ENCODE peak calls at places on chromosomes 2 and 18, in five cellular contexts. J is IMR-90, D is H1, W is mesenchymal stem cell, S is mesendoderm. C is an unnamed sample.

GRCh38 chr2:203670939-203671338 is 35.5 kb upstream of the CD28 start:
- DNase-seq in J (peak; percentile 53), D (no peak), W (peak; percentile 42), S (no peak), C (no peak)

GRCh38 chr2:207240649-207241048 is 74.9 kb upstream of the KLF7 start:
- DNase-seq in J (no peak), D (no peak), W (no peak), S (no peak), C (no peak)

GRCh38 chr2:100813527-100813926 is 6.4 kb upstream of the NPAS2 start:
- DNase-seq in J (peak; percentile 42), D (no peak), W (peak; percentile 81), S (no peak), C (no peak)

GRCh38 chr2:148096012-148096411 is 75.1 kb downstream of the MBD5 start:
- DNase-seq in J (peak; percentile 26), D (no peak), W (peak; percentile 8), S (no peak), C (no peak)

GRCh38 chr2:148616696-148617095 is 27.9 kb upstream of the EPC2 start:
- DNase-seq in J (no peak), D (no peak), W (peak; percentile 16), S (no peak), C (no peak)

GRCh38 chr2:146776589-146776988 is 1068.2 kb upstream of the ACVR2A start:
- DNase-seq in J (no peak), D (no peak), W (no peak), S (no peak), C (no peak)

GRCh38 chr2:134469516-134470115 is 215.7 kb downstream of the MGAT5 start:
- DNase-seq in J (no peak), D (no peak), W (no peak), S (no peak), C (no peak)

GRCh38 chr18:10851824-10852225 is 297.5 kb downstream of the PIEZO2 start:
- DNase-seq in J (peak; percentile 81), D (no peak), W (peak; percentile 76), S (peak; percentile 61), C (peak; percentile 35)

GRCh38 chr2:100984892-100985307 is 17.2 kb upstream of the RPL31 start:
- DNase-seq in J (peak; percentile 69), D (peak; percentile 61), W (peak; percentile 71), S (peak; percentile 85), C (peak; percentile 69)

GRCh38 chr2:163345795-163346573 is 389.8 kb downstream of the FIGN start:
- DNase-seq in J (peak; percentile 50), D (no peak), W (peak; percentile 72), S (peak; percentile 86), C (peak; percentile 65)

GRCh38 chr2:239695106-239695727 is 294.4 kb upstream of the HDAC4 start:
- DNase-seq in J (no peak), D (no peak), W (no peak), S (no peak), C (no peak)

GRCh38 chr2:239694487-239694886 is 293.7 kb upstream of the HDAC4 start:
- DNase-seq in J (no peak), D (no peak), W (no peak), S (no peak), C (no peak)

GRCh38 chr2:239693330-239693729 is 292.5 kb upstream of the HDAC4 start:
- DNase-seq in J (no peak), D (no peak), W (no peak), S (no peak), C (no peak)

GRCh38 chr2:239692348-239692747 is 291.5 kb upstream of the HDAC4 start:
- DNase-seq in J (no peak), D (no peak), W (no peak), S (no peak), C (no peak)

GRCh38 chr2:239693761-239694415 is 293.1 kb upstream of the HDAC4 start:
- DNase-seq in J (no peak), D (no peak), W (no peak), S (no peak), C (no peak)
- H2BK120ac ChIP-seq in J (no peak overlapping the region), D (no peak overlapping the region), W (no peak overlapping the region), S (no peak overlapping the region), C (no peak overlapping the region)

DNA sequence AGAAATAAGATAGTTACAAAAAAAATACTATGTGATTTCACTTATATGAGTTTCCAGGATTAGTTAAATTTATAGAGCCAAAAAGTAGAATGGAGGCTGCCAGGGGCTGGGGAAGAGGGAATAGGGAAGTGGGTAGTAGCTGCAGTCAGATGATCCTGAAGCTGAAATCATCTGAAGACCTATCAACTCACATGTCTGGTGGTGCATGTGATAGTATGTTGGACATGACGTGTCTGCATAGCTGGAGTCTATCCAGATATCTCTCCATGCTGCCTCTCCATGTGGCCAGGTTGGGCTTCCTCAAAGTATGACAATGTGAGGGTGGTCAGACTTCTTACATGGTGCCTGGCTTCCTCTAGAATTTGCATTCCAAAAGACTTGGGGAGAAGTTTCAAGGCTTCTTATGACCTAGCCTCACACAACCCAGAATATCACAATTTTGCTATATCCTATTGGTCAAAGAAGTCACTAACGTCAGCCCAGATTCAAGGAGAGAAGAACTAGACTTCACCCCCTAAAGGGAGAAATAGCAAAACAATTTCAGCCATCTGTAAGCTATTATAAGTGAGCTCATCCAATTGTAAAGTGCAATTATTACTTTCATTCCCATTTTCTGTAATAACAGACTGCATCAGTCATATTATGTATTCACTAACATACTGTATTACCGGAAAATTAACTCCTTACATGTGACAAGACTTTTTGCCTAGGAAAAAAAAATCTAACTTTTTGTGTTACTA is 14.0 kb upstream of the ZNF396 start:
- DNase-seq in J (no peak), D (no peak), W (no peak), S (no peak), C (no peak)
- H2BK120ac ChIP-seq in J (no peak overlapping the region), D (no peak overlapping the region), W (no peak overlapping the region), S (no peak overlapping the region), C (no peak overlapping the region)

DNA sequence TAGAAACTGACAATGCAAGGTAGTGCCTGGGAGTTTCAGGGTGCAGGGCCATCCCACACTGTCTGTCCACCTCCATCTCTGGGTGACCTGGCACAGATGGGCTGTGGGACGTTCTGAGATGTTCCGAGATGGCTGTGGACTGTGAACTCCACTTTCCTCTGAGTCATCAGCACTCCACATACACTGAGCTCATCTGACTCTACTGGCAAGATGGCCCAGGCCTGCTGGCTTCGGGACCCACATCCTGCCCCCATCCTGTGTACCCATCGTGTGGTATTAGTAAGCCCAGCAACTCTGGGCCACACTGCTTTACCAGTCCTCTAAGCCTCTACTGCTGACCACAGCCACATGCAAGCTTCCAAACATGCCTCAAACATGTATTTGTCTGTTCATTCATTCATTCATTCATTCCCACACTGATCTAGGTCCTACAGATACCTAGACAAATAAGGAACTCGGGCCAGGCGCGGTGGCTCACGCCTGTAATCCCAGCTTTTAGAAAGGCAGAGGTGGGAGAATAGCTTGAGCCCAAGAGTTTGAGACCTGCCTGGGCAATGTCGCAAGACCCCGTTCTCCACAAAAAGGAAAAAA is 124.8 kb upstream of the CXCR4 start:
- DNase-seq in J (no peak), D (no peak), W (no peak), S (no peak), C (no peak)
- H2BK120ac ChIP-seq in J (no peak overlapping the region), D (no peak overlapping the region), W (no peak overlapping the region), S (no peak overlapping the region), C (no peak overlapping the region)

GRCh38 chr2:217946071-217946470 is 56.7 kb downstream of the TNS1 start:
- DNase-seq in J (no peak), D (no peak), W (no peak), S (no peak), C (no peak)
- H2BK120ac ChIP-seq in J (no peak overlapping the region), D (no peak overlapping the region), W (no peak overlapping the region), S (no peak overlapping the region), C (no peak overlapping the region)

DNA sequence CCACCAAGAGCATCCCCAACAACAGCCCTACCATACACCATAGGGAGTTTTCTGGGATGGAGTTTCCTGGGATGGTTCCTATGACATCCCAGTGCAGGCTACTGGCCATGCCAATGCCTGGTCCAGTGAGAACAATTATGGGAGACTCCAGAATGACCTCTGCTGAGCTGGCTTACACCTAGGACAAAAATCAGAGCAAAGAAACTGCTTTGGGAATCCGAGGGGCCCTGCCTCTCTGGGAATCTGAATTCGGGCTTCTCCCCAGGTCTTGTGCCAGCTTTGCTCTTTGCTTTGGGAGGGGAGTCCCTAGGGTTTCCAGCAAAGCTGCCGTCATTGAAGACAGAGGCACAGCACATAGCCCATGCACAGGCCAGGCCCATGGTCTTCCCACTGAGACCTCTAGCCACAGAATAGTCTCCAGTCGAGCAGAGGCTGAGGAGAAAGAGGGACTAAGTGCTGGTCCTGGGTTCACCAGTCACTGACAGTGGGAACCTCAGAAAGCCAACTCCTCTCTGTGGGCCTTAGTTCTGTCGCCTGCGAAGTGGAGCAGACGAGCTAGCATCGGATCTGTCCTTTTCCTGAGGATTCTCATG is 11.4 kb upstream of the LBH start:
- DNase-seq in J (no peak), D (no peak), W (no peak), S (no peak), C (no peak)
- H2BK120ac ChIP-seq in J (no peak overlapping the region), D (no peak overlapping the region), W (no peak overlapping the region), S (no peak overlapping the region), C (no peak overlapping the region)

GRCh38 chr2:144936442-144936841 is 416.5 kb upstream of the ZEB2 start:
- DNase-seq in J (no peak), D (no peak), W (peak; percentile 15), S (no peak), C (no peak)

GRCh38 chr2:144938308-144938709 is 418.4 kb upstream of the ZEB2 start:
- DNase-seq in J (peak; percentile 80), D (no peak), W (peak; percentile 94), S (no peak), C (no peak)

GRCh38 chr2:144939590-144939989 is 419.7 kb upstream of the ZEB2 start:
- DNase-seq in J (no peak), D (no peak), W (peak; percentile 3), S (no peak), C (no peak)

GRCh38 chr2:144937066-144937465 is 417.1 kb upstream of the ZEB2 start:
- DNase-seq in J (no peak), D (no peak), W (no peak), S (no peak), C (no peak)

GRCh38 chr2:144937899-144938298 is 418.0 kb upstream of the ZEB2 start:
- DNase-seq in J (no peak), D (no peak), W (peak; percentile 57), S (no peak), C (no peak)
- H2BK120ac ChIP-seq in J (peak overlapping the region; percentile 85), D (no peak overlapping the region), W (peak overlapping the region; percentile 84), S (no peak overlapping the region), C (no peak overlapping the region)

DNA sequence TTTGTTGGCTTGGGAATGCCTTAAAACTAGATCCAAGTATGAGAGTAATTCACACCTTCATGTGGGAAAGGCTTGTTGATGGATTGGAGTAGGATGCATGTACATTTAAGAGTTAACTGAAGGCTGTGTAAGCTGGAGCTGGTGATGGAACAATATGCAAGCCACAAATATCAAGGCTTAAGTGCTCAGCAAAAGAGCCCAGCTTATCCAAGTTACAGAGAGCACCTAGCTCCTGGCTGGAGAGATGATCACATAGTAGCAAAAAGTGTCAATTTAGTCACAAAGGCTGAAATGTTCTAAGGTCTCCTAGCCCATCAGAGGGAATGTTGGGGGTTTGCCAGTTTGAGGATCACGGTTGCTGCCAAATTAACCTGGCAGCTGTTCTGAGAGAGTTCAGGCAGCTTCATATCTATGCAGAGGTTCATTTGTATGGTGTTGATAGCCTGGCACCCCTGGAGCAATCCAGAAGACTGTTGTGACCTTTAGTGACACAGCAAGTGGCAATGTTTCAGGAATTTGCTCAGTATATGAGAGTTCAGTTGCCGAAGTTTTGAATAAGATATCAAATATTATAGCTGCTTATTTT is 228.2 kb downstream of the DOK6 start:
- DNase-seq in J (no peak), D (no peak), W (no peak), S (no peak), C (no peak)
- H2BK120ac ChIP-seq in J (no peak overlapping the region), D (no peak overlapping the region), W (no peak overlapping the region), S (no peak overlapping the region), C (no peak overlapping the region)